ENCODE peak calls at places on chromosome 5, in eight cellular contexts. One of them, this sample, is unnamed.

GRCh38 chr5:178424141-178424855 is 165.9 kb downstream of the COL23A1 start:
- DNase-seq in A549: no peak
- DNase-seq in heart left ventricle: no peak
- DNase-seq in tibial nerve: no peak
- DNase-seq in body of pancreas: no peak
- DNase-seq in breast epithelium: peak
- DNase-seq in HCT116: no peak
- DNase-seq in esophagus squamous epithelium: no peak
- DNase-seq in this sample: peak

GRCh38 chr5:68872088-68872842 is 221.5 kb upstream of the SLC30A5 start:
- DNase-seq in A549: no peak
- DNase-seq in heart left ventricle: no peak
- DNase-seq in tibial nerve: no peak
- DNase-seq in body of pancreas: no peak
- DNase-seq in breast epithelium: no peak
- DNase-seq in HCT116: no peak
- DNase-seq in esophagus squamous epithelium: no peak
- DNase-seq in this sample: no peak

GRCh38 chr5:107672212-107673105 is 1.7 kb upstream of the EFNA5 start:
- DNase-seq in A549: peak
- DNase-seq in heart left ventricle: peak
- DNase-seq in tibial nerve: peak
- DNase-seq in body of pancreas: peak
- DNase-seq in breast epithelium: peak
- DNase-seq in HCT116: peak
- DNase-seq in esophagus squamous epithelium: no peak
- DNase-seq in this sample: peak

GRCh38 chr5:150780180-150780692 is 1.7 kb downstream of the SMIM3 start:
- DNase-seq in A549: no peak
- DNase-seq in heart left ventricle: peak
- DNase-seq in tibial nerve: peak
- DNase-seq in body of pancreas: no peak
- DNase-seq in breast epithelium: no peak
- DNase-seq in HCT116: no peak
- DNase-seq in esophagus squamous epithelium: no peak
- DNase-seq in this sample: no peak

GRCh38 chr5:40680741-40681350 is 1.1 kb downstream of the PTGER4 start:
- DNase-seq in A549: no peak
- DNase-seq in heart left ventricle: no peak
- DNase-seq in tibial nerve: peak
- DNase-seq in body of pancreas: peak
- DNase-seq in breast epithelium: no peak
- DNase-seq in HCT116: no peak
- DNase-seq in esophagus squamous epithelium: peak
- DNase-seq in this sample: no peak

GRCh38 chr5:170832241-170832640 is 29.6 kb upstream of the RANBP17 start:
- DNase-seq in A549: no peak
- DNase-seq in heart left ventricle: no peak
- DNase-seq in tibial nerve: no peak
- DNase-seq in body of pancreas: no peak
- DNase-seq in breast epithelium: no peak
- DNase-seq in HCT116: no peak
- DNase-seq in esophagus squamous epithelium: no peak
- DNase-seq in this sample: no peak

GRCh38 chr5:171745602-171746001 is 40.0 kb upstream of the SMIM23 start:
- DNase-seq in A549: no peak
- DNase-seq in heart left ventricle: no peak
- DNase-seq in tibial nerve: no peak
- DNase-seq in body of pancreas: no peak
- DNase-seq in breast epithelium: no peak
- DNase-seq in HCT116: no peak
- DNase-seq in esophagus squamous epithelium: no peak
- DNase-seq in this sample: no peak

GRCh38 chr5:36298546-36298945 is 3.2 kb downstream of the RANBP3L start:
- DNase-seq in A549: no peak
- DNase-seq in heart left ventricle: no peak
- DNase-seq in tibial nerve: no peak
- DNase-seq in body of pancreas: no peak
- DNase-seq in breast epithelium: no peak
- DNase-seq in HCT116: no peak
- DNase-seq in esophagus squamous epithelium: no peak
- DNase-seq in this sample: no peak

GRCh38 chr5:92505145-92505544 is 1075.9 kb downstream of the NR2F1-AS1 start:
- DNase-seq in A549: no peak
- DNase-seq in heart left ventricle: no peak
- DNase-seq in tibial nerve: no peak
- DNase-seq in body of pancreas: no peak
- DNase-seq in breast epithelium: no peak
- DNase-seq in HCT116: no peak
- DNase-seq in esophagus squamous epithelium: no peak
- DNase-seq in this sample: no peak

GRCh38 chr5:139637438-139638089 is 10.6 kb upstream of the CXXC5 start:
- DNase-seq in A549: no peak
- DNase-seq in heart left ventricle: peak
- DNase-seq in tibial nerve: peak
- DNase-seq in body of pancreas: peak
- DNase-seq in breast epithelium: peak
- DNase-seq in HCT116: no peak
- DNase-seq in esophagus squamous epithelium: no peak
- DNase-seq in this sample: peak
- H3K27ac ChIP-seq in A549: peak
- H3K27ac ChIP-seq in heart left ventricle: peak
- H3K27ac ChIP-seq in tibial nerve: peak
- H3K27ac ChIP-seq in body of pancreas: peak
- H3K27ac ChIP-seq in breast epithelium: peak
- H3K27ac ChIP-seq in HCT116: peak
- H3K27ac ChIP-seq in esophagus squamous epithelium: peak
- H3K27ac ChIP-seq in this sample: peak

GRCh38 chr5:98775246-98775961 is 1.9 kb downstream of the RGMB start:
- DNase-seq in A549: no peak
- DNase-seq in heart left ventricle: no peak
- DNase-seq in tibial nerve: no peak
- DNase-seq in body of pancreas: no peak
- DNase-seq in breast epithelium: no peak
- DNase-seq in HCT116: no peak
- DNase-seq in esophagus squamous epithelium: no peak
- DNase-seq in this sample: no peak

GRCh38 chr5:98773464-98774191 is at the start of gene RGMB:
- DNase-seq in A549: peak
- DNase-seq in heart left ventricle: peak
- DNase-seq in tibial nerve: peak
- DNase-seq in body of pancreas: peak
- DNase-seq in breast epithelium: peak
- DNase-seq in HCT116: peak
- DNase-seq in esophagus squamous epithelium: peak
- DNase-seq in this sample: peak

GRCh38 chr5:98775962-98776687 is 2.7 kb downstream of the RGMB start:
- DNase-seq in A549: no peak
- DNase-seq in heart left ventricle: no peak
- DNase-seq in tibial nerve: no peak
- DNase-seq in body of pancreas: no peak
- DNase-seq in breast epithelium: no peak
- DNase-seq in HCT116: no peak
- DNase-seq in esophagus squamous epithelium: no peak
- DNase-seq in this sample: no peak

GRCh38 chr5:98773214-98773463 is 324 bp upstream of the RGMB start:
- DNase-seq in A549: no peak
- DNase-seq in heart left ventricle: no peak
- DNase-seq in tibial nerve: no peak
- DNase-seq in body of pancreas: no peak
- DNase-seq in breast epithelium: no peak
- DNase-seq in HCT116: no peak
- DNase-seq in esophagus squamous epithelium: no peak
- DNase-seq in this sample: no peak

DNA sequence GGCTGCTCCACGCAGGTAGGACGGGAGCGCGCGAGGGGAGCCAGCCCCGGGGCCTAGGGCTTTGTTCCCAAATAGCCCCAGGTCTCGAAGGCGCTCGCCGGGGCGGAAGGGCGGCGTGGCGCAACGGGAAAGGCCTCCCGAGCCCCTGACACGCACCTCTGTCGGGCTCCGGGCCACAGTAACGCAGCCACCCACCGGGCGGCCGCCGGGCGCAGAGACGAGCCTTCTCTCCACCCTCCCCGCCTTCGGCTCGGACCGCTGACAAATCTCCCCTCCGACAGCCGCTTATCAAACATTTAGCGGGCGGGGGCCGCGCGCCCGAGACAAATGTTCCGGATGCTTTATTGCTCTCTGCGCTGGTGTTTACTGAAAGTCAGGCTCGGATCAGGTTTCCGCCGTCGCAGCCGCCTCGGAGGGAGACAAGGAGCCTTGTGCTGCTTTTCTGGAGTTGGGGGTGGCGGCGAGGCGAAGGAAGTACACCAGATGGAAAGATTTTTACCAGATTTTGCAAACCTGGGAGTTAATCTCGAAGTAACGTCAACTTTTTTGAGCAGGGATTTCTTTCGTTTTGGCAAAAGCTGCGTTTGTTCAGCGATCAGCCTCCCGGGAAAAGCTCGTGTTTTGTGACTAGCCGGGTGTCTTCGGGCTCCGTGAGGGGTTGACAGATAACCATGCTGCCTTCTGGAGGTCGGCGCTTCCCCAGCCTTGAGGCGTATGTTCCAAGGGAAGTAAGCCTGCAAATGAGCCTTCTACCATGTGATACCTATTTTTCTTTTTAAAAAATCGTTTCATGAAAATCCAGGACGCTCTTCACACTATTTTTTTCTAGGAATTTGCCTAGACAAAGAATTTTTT is 956 bp downstream of the RGMB start:
- DNase-seq in A549: peak
- DNase-seq in heart left ventricle: peak
- DNase-seq in tibial nerve: peak
- DNase-seq in body of pancreas: peak
- DNase-seq in breast epithelium: peak
- DNase-seq in HCT116: no peak
- DNase-seq in esophagus squamous epithelium: peak
- DNase-seq in this sample: no peak
- TF ChIP-seq POLR2A in A549: no peak
- TF ChIP-seq POLR2A in heart left ventricle: no peak
- TF ChIP-seq POLR2A in tibial nerve: no peak
- TF ChIP-seq POLR2A in body of pancreas: peak
- TF ChIP-seq POLR2A in breast epithelium: no peak
- TF ChIP-seq POLR2A in HCT116: no peak
- TF ChIP-seq POLR2A in esophagus squamous epithelium: no peak
- TF ChIP-seq POLR2A in this sample: no peak

DNA sequence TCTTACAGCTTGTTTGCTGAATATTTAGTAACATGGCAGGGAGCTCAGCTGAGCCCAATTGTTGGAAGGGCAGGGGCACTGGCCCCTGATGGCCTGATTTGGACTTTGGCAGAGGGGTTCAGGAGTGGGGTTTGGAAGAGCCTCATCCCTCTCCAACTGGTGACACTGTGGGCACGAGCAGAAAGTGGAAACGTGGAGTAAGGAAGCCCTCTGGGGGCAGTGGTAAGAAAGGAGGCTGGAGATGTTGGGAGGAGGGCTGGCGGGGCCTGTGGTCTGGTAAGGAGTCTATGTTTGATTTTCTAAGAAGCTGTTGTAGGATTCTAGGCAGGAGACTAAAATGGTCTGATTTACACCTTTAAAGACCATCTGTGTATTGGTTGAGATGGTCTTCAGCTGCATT is 208.9 kb downstream of the HSPA4 start:
- DNase-seq in A549: no peak
- DNase-seq in heart left ventricle: no peak
- DNase-seq in tibial nerve: no peak
- DNase-seq in body of pancreas: no peak
- DNase-seq in breast epithelium: no peak
- DNase-seq in HCT116: no peak
- DNase-seq in esophagus squamous epithelium: no peak
- DNase-seq in this sample: no peak
- TF ChIP-seq CTCF in A549: peak
- TF ChIP-seq CTCF in heart left ventricle: no peak
- TF ChIP-seq CTCF in tibial nerve: no peak
- TF ChIP-seq CTCF in body of pancreas: no peak
- TF ChIP-seq CTCF in breast epithelium: no peak
- TF ChIP-seq CTCF in HCT116: peak
- TF ChIP-seq CTCF in esophagus squamous epithelium: no peak
- TF ChIP-seq CTCF in this sample: no peak

GRCh38 chr5:124027441-124027840 is 515.5 kb downstream of the CSNK1G3 start:
- DNase-seq in A549: no peak
- DNase-seq in heart left ventricle: no peak
- DNase-seq in tibial nerve: no peak
- DNase-seq in body of pancreas: no peak
- DNase-seq in breast epithelium: no peak
- DNase-seq in HCT116: no peak
- DNase-seq in esophagus squamous epithelium: no peak
- DNase-seq in this sample: no peak

GRCh38 chr5:124022966-124023365 is 511.0 kb downstream of the CSNK1G3 start:
- DNase-seq in A549: no peak
- DNase-seq in heart left ventricle: no peak
- DNase-seq in tibial nerve: no peak
- DNase-seq in body of pancreas: no peak
- DNase-seq in breast epithelium: no peak
- DNase-seq in HCT116: no peak
- DNase-seq in esophagus squamous epithelium: no peak
- DNase-seq in this sample: no peak

GRCh38 chr5:124021066-124021641 is 509.2 kb downstream of the CSNK1G3 start:
- DNase-seq in A549: no peak
- DNase-seq in heart left ventricle: no peak
- DNase-seq in tibial nerve: no peak
- DNase-seq in body of pancreas: no peak
- DNase-seq in breast epithelium: no peak
- DNase-seq in HCT116: no peak
- DNase-seq in esophagus squamous epithelium: no peak
- DNase-seq in this sample: no peak

GRCh38 chr5:124030043-124030461 is 518.1 kb downstream of the CSNK1G3 start:
- DNase-seq in A549: no peak
- DNase-seq in heart left ventricle: no peak
- DNase-seq in tibial nerve: no peak
- DNase-seq in body of pancreas: no peak
- DNase-seq in breast epithelium: no peak
- DNase-seq in HCT116: no peak
- DNase-seq in esophagus squamous epithelium: no peak
- DNase-seq in this sample: no peak

GRCh38 chr5:124025306-124025705 is 513.3 kb downstream of the CSNK1G3 start:
- DNase-seq in A549: no peak
- DNase-seq in heart left ventricle: no peak
- DNase-seq in tibial nerve: no peak
- DNase-seq in body of pancreas: no peak
- DNase-seq in breast epithelium: no peak
- DNase-seq in HCT116: no peak
- DNase-seq in esophagus squamous epithelium: no peak
- DNase-seq in this sample: no peak
- H3K27ac ChIP-seq in A549: no peak
- H3K27ac ChIP-seq in heart left ventricle: no peak
- H3K27ac ChIP-seq in tibial nerve: no peak
- H3K27ac ChIP-seq in body of pancreas: no peak
- H3K27ac ChIP-seq in breast epithelium: no peak
- H3K27ac ChIP-seq in HCT116: no peak
- H3K27ac ChIP-seq in esophagus squamous epithelium: peak
- H3K27ac ChIP-seq in this sample: no peak

This sample was measured in vagina.